ENCODE peak calls at places on chromosome 14, in ten cellular contexts. One of them, this sample, is unnamed.

GRCh38 chr14:81455344-81455743 is 55.2 kb upstream of the STON2 start:
- DNase-seq in Calu3: no peak
- DNase-seq in A549: no peak
- DNase-seq in breast epithelium: no peak
- DNase-seq in AG09319: no peak
- DNase-seq in progenitor cell of endocrine pancreas: no peak
- DNase-seq in BJ: no peak
- DNase-seq in HFF-Myc: no peak
- DNase-seq in GM13976: no peak
- DNase-seq in fibroblast of villous mesenchyme: no peak
- DNase-seq in this sample: no peak

GRCh38 chr14:92686763-92687427 is 61.5 kb downstream of the LGMN start:
- DNase-seq in Calu3: peak
- DNase-seq in A549: peak
- DNase-seq in breast epithelium: peak
- DNase-seq in AG09319: peak
- DNase-seq in progenitor cell of endocrine pancreas: peak
- DNase-seq in BJ: no peak
- DNase-seq in HFF-Myc: no peak
- DNase-seq in GM13976: peak
- DNase-seq in fibroblast of villous mesenchyme: peak
- DNase-seq in this sample: peak

GRCh38 chr14:68062651-68063050 is 243.1 kb downstream of the RAD51B start:
- DNase-seq in Calu3: no peak
- DNase-seq in A549: no peak
- DNase-seq in breast epithelium: no peak
- DNase-seq in AG09319: no peak
- DNase-seq in progenitor cell of endocrine pancreas: no peak
- DNase-seq in BJ: no peak
- DNase-seq in HFF-Myc: no peak
- DNase-seq in GM13976: no peak
- DNase-seq in fibroblast of villous mesenchyme: no peak
- DNase-seq in this sample: no peak

GRCh38 chr14:64786296-64787149 is 82.3 kb downstream of the PLEKHG3 start:
- DNase-seq in Calu3: no peak
- DNase-seq in A549: no peak
- DNase-seq in breast epithelium: no peak
- DNase-seq in AG09319: no peak
- DNase-seq in progenitor cell of endocrine pancreas: no peak
- DNase-seq in BJ: no peak
- DNase-seq in HFF-Myc: no peak
- DNase-seq in GM13976: no peak
- DNase-seq in fibroblast of villous mesenchyme: peak
- DNase-seq in this sample: no peak

GRCh38 chr14:21072102-21072501 is 2.0 kb downstream of the ARHGEF40 start:
- DNase-seq in Calu3: no peak
- DNase-seq in A549: peak
- DNase-seq in breast epithelium: no peak
- DNase-seq in AG09319: peak
- DNase-seq in progenitor cell of endocrine pancreas: no peak
- DNase-seq in BJ: no peak
- DNase-seq in HFF-Myc: no peak
- DNase-seq in GM13976: peak
- DNase-seq in fibroblast of villous mesenchyme: peak
- DNase-seq in this sample: no peak

GRCh38 chr14:92673601-92674000 is 74.8 kb downstream of the LGMN start:
- DNase-seq in Calu3: no peak
- DNase-seq in A549: no peak
- DNase-seq in breast epithelium: no peak
- DNase-seq in AG09319: no peak
- DNase-seq in progenitor cell of endocrine pancreas: no peak
- DNase-seq in BJ: no peak
- DNase-seq in HFF-Myc: no peak
- DNase-seq in GM13976: no peak
- DNase-seq in fibroblast of villous mesenchyme: no peak
- DNase-seq in this sample: no peak

GRCh38 chr14:74275265-74275841 is 27.4 kb downstream of the ABCD4 start:
- DNase-seq in Calu3: peak
- DNase-seq in A549: no peak
- DNase-seq in breast epithelium: no peak
- DNase-seq in AG09319: peak
- DNase-seq in progenitor cell of endocrine pancreas: no peak
- DNase-seq in BJ: no peak
- DNase-seq in HFF-Myc: peak
- DNase-seq in GM13976: no peak
- DNase-seq in fibroblast of villous mesenchyme: peak
- DNase-seq in this sample: no peak

GRCh38 chr14:105467249-105467941 is 7.2 kb upstream of the CRIP2 start:
- DNase-seq in Calu3: no peak
- DNase-seq in A549: no peak
- DNase-seq in breast epithelium: peak
- DNase-seq in AG09319: no peak
- DNase-seq in progenitor cell of endocrine pancreas: no peak
- DNase-seq in BJ: no peak
- DNase-seq in HFF-Myc: no peak
- DNase-seq in GM13976: no peak
- DNase-seq in fibroblast of villous mesenchyme: no peak
- DNase-seq in this sample: no peak

GRCh38 chr14:104107101-104107581 is 21.6 kb downstream of the ASPG start:
- DNase-seq in Calu3: peak
- DNase-seq in A549: no peak
- DNase-seq in breast epithelium: peak
- DNase-seq in AG09319: no peak
- DNase-seq in progenitor cell of endocrine pancreas: no peak
- DNase-seq in BJ: no peak
- DNase-seq in HFF-Myc: no peak
- DNase-seq in GM13976: no peak
- DNase-seq in fibroblast of villous mesenchyme: no peak
- DNase-seq in this sample: no peak

GRCh38 chr14:24228902-24229301 is 3.3 kb downstream of the NEDD8 start:
- DNase-seq in Calu3: no peak
- DNase-seq in A549: no peak
- DNase-seq in breast epithelium: no peak
- DNase-seq in AG09319: no peak
- DNase-seq in progenitor cell of endocrine pancreas: no peak
- DNase-seq in BJ: no peak
- DNase-seq in HFF-Myc: no peak
- DNase-seq in GM13976: no peak
- DNase-seq in fibroblast of villous mesenchyme: no peak
- DNase-seq in this sample: no peak
- TF ChIP-seq CTCF in Calu3: no peak
- TF ChIP-seq CTCF in A549: no peak
- TF ChIP-seq CTCF in breast epithelium: no peak
- TF ChIP-seq CTCF in AG09319: no peak
- TF ChIP-seq CTCF in progenitor cell of endocrine pancreas: no peak
- TF ChIP-seq CTCF in BJ: no peak
- TF ChIP-seq CTCF in HFF-Myc: no peak
- TF ChIP-seq CTCF in GM13976: no peak
- TF ChIP-seq CTCF in fibroblast of villous mesenchyme: no peak
- TF ChIP-seq CTCF in this sample: no peak

DNA sequence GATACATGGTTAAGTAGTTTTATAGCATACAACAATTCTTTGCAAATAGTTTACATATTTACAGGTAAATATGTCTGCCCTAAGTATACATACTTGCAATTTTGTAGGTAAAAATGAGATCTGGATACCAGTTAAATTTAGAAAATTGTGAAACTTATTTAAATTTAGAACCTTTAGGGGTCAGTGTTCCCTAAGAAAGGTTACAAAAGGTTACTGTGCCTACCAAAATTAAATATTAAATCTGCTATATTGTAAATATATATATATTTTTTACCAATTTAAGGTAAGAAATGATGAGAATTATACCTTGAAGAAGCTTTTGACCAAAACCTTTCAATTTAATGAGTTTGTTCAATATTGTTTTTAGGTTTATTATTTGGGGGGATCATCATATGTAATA is 54.0 kb downstream of the MIPOL1 start:
- DNase-seq in Calu3: no peak
- DNase-seq in A549: no peak
- DNase-seq in breast epithelium: no peak
- DNase-seq in AG09319: no peak
- DNase-seq in progenitor cell of endocrine pancreas: no peak
- DNase-seq in BJ: no peak
- DNase-seq in HFF-Myc: no peak
- DNase-seq in GM13976: no peak
- DNase-seq in fibroblast of villous mesenchyme: no peak
- DNase-seq in this sample: no peak
- TF ChIP-seq CTCF in Calu3: peak
- TF ChIP-seq CTCF in A549: peak
- TF ChIP-seq CTCF in breast epithelium: no peak
- TF ChIP-seq CTCF in AG09319: no peak
- TF ChIP-seq CTCF in progenitor cell of endocrine pancreas: peak
- TF ChIP-seq CTCF in BJ: no peak
- TF ChIP-seq CTCF in HFF-Myc: no peak
- TF ChIP-seq CTCF in GM13976: no peak
- TF ChIP-seq CTCF in fibroblast of villous mesenchyme: no peak
- TF ChIP-seq CTCF in this sample: no peak

DNA sequence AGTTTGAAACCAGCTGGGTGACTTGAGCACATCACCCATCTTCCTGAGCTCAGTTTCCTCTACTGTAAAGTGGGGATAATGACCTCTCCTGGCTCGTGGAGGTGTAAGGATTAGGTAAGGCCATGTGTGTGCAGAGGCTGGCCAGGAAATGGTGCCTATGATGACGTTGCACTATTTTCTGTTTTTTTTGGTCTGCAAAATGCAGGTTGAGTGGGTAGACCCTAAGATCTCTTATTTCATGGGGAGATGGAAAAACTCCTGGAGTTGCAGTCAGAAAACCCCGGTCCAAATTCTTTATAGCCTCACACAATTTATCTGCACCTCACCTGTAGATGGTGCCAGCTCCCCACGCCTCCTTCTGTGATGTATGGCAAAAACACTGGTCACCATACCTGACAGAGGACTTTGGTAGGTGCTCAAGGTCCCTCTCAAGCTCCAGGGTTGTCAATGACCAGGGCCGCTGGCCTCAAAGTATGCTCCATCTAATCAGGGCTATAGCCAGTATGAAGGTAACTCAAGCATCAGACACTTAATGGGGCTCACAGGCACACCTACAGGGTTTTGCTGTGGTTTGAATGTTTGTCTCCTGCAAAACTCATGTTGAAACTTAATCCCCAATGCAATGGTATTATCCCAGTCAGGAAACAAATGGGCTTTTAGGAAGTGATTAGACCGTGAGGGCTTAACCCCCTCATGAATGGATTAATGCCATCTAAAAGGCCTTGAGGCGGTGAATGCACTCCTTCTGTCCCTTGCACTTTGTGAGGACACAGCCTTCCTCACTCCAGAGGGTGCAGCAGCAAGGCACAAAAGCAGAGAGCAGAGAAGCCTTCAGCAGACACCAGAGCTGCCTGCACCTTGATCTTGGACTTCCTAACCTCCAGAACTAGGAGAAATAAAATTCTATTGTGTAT is 17.6 kb downstream of the C14orf132 start:
- DNase-seq in Calu3: peak
- DNase-seq in A549: no peak
- DNase-seq in breast epithelium: no peak
- DNase-seq in AG09319: no peak
- DNase-seq in progenitor cell of endocrine pancreas: no peak
- DNase-seq in BJ: no peak
- DNase-seq in HFF-Myc: no peak
- DNase-seq in GM13976: no peak
- DNase-seq in fibroblast of villous mesenchyme: no peak
- DNase-seq in this sample: no peak
- TF ChIP-seq CTCF in Calu3: peak
- TF ChIP-seq CTCF in A549: peak
- TF ChIP-seq CTCF in breast epithelium: no peak
- TF ChIP-seq CTCF in AG09319: no peak
- TF ChIP-seq CTCF in progenitor cell of endocrine pancreas: no peak
- TF ChIP-seq CTCF in BJ: no peak
- TF ChIP-seq CTCF in HFF-Myc: no peak
- TF ChIP-seq CTCF in GM13976: no peak
- TF ChIP-seq CTCF in fibroblast of villous mesenchyme: no peak
- TF ChIP-seq CTCF in this sample: no peak

DNA sequence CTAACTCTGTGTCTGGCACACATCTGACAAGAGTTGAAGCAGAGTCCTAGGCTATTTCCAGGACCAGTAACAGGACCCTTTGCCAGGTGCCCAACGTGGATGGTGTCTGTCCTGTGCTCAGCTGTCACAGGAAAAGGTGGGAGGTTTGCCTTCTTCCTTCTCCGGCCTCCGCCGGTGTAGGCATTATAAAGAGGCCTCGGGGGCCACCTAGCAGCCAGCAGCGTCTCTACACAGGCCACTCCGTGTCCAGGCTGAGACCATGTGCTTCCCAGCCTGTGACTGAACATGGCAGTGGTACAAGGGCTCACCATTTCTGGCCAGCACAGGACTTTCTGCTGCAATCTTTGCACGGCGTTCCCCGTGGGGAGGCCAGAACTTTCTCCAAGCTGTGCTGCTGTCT is 60.7 kb upstream of the GPATCH2L start:
- DNase-seq in Calu3: no peak
- DNase-seq in A549: no peak
- DNase-seq in breast epithelium: no peak
- DNase-seq in AG09319: no peak
- DNase-seq in progenitor cell of endocrine pancreas: no peak
- DNase-seq in BJ: no peak
- DNase-seq in HFF-Myc: peak
- DNase-seq in GM13976: peak
- DNase-seq in fibroblast of villous mesenchyme: no peak
- DNase-seq in this sample: no peak
- TF ChIP-seq CTCF in Calu3: no peak
- TF ChIP-seq CTCF in A549: no peak
- TF ChIP-seq CTCF in breast epithelium: no peak
- TF ChIP-seq CTCF in AG09319: peak
- TF ChIP-seq CTCF in progenitor cell of endocrine pancreas: peak
- TF ChIP-seq CTCF in BJ: peak
- TF ChIP-seq CTCF in HFF-Myc: peak
- TF ChIP-seq CTCF in GM13976: peak
- TF ChIP-seq CTCF in fibroblast of villous mesenchyme: no peak
- TF ChIP-seq CTCF in this sample: no peak

DNA sequence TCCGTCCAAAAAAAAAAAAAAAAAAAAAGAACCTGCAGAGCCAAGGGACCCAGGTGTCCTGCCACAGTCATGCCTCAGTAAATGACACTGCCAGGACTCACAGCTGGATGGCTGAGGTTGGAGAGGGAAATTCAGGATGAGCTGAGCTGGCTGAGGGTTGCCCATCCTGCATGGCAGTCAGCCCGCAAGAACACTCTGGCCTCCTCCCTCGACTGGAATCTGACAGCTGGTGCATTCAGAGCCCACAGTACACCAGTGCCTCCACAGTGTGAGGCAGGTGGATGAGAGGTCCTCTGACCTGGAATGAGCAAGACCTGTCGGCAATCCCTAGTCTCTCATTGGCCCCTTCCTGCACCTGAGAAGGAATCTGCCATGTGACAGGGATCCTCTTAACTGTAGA is 74.4 kb upstream of the GPR68 start:
- DNase-seq in Calu3: no peak
- DNase-seq in A549: no peak
- DNase-seq in breast epithelium: no peak
- DNase-seq in AG09319: no peak
- DNase-seq in progenitor cell of endocrine pancreas: no peak
- DNase-seq in BJ: no peak
- DNase-seq in HFF-Myc: no peak
- DNase-seq in GM13976: no peak
- DNase-seq in fibroblast of villous mesenchyme: no peak
- DNase-seq in this sample: no peak
- TF ChIP-seq CTCF in Calu3: no peak
- TF ChIP-seq CTCF in A549: no peak
- TF ChIP-seq CTCF in breast epithelium: no peak
- TF ChIP-seq CTCF in AG09319: no peak
- TF ChIP-seq CTCF in progenitor cell of endocrine pancreas: no peak
- TF ChIP-seq CTCF in BJ: no peak
- TF ChIP-seq CTCF in HFF-Myc: no peak
- TF ChIP-seq CTCF in GM13976: no peak
- TF ChIP-seq CTCF in fibroblast of villous mesenchyme: no peak
- TF ChIP-seq CTCF in this sample: no peak

GRCh38 chr14:77011226-77011762 is 17.2 kb downstream of the IRF2BPL start:
- DNase-seq in Calu3: no peak
- DNase-seq in A549: no peak
- DNase-seq in breast epithelium: no peak
- DNase-seq in AG09319: no peak
- DNase-seq in progenitor cell of endocrine pancreas: no peak
- DNase-seq in BJ: no peak
- DNase-seq in HFF-Myc: no peak
- DNase-seq in GM13976: no peak
- DNase-seq in fibroblast of villous mesenchyme: no peak
- DNase-seq in this sample: no peak
- TF ChIP-seq CTCF in Calu3: no peak
- TF ChIP-seq CTCF in A549: no peak
- TF ChIP-seq CTCF in breast epithelium: no peak
- TF ChIP-seq CTCF in AG09319: no peak
- TF ChIP-seq CTCF in progenitor cell of endocrine pancreas: no peak
- TF ChIP-seq CTCF in BJ: no peak
- TF ChIP-seq CTCF in HFF-Myc: no peak
- TF ChIP-seq CTCF in GM13976: no peak
- TF ChIP-seq CTCF in fibroblast of villous mesenchyme: no peak
- TF ChIP-seq CTCF in this sample: no peak

This sample was measured in CD8-positive, alpha-beta T cell.